ENCODE peak calls at places on chromosomes 3 and 15, in seven cellular contexts. B, N, O, C, U, J and K are unnamed samples.

GRCh38 chr3:101809178-101810022 is 30.4 kb downstream of the NXPE3 start:
- DNase-seq in B (peak), N (no peak), O (no peak), C (no peak), U (peak), J (no peak), K (no peak)

GRCh38 chr3:118126751-118127150 is 907.9 kb downstream of the IGSF11 start:
- DNase-seq in B (peak), N (no peak), O (no peak), C (no peak), U (no peak), J (no peak), K (no peak)

GRCh38 chr15:85494035-85494793 is 113.8 kb downstream of the AKAP13 start:
- DNase-seq in B (peak), N (no peak), O (no peak), C (no peak), U (peak), J (no peak), K (no peak)

GRCh38 chr3:70716832-70717231 is 404.4 kb upstream of the MDFIC2 start:
- DNase-seq in B (peak), N (no peak), O (peak), C (no peak), U (peak), J (no peak), K (no peak)

GRCh38 chr15:88932271-88932874 is 19.2 kb upstream of the MFGE8 start:
- DNase-seq in B (no peak), N (no peak), O (peak), C (no peak), U (no peak), J (no peak), K (peak)

GRCh38 chr3:138862531-138862923 is 27.8 kb upstream of the PIK3CB start:
- DNase-seq in B (peak), N (no peak), O (peak), C (no peak), U (no peak), J (peak), K (no peak)

GRCh38 chr15:63718590-63719035 is 115.1 kb downstream of the HERC1 start:
- DNase-seq in B (peak), N (no peak), O (no peak), C (no peak), U (peak), J (no peak), K (no peak)

GRCh38 chr3:106425021-106425420 is 556.2 kb upstream of the CBLB start:
- DNase-seq in B (no peak), N (no peak), O (no peak), C (no peak), U (peak), J (no peak), K (no peak)

GRCh38 chr3:69547457-69548014 is 161.6 kb upstream of the FRMD4B start:
- DNase-seq in B (no peak), N (no peak), O (no peak), C (no peak), U (no peak), J (no peak), K (no peak)

GRCh38 chr3:111667621-111668239 is 72.6 kb upstream of the ZBED2 start:
- DNase-seq in B (peak), N (no peak), O (peak), C (no peak), U (no peak), J (no peak), K (no peak)

GRCh38 chr3:11534011-11534782 is 109.5 kb downstream of the VGLL4 start:
- DNase-seq in B (no peak), N (no peak), O (peak), C (no peak), U (no peak), J (no peak), K (no peak)

GRCh38 chr3:156792945-156793344 is 33.2 kb upstream of the LEKR1 start:
- DNase-seq in B (no peak), N (no peak), O (no peak), C (no peak), U (no peak), J (no peak), K (no peak)

GRCh38 chr3:128180446-128180845 is 27.2 kb downstream of the EEFSEC start:
- DNase-seq in B (no peak), N (no peak), O (no peak), C (no peak), U (no peak), J (no peak), K (no peak)

GRCh38 chr3:128177865-128178264 is 24.6 kb downstream of the EEFSEC start:
- DNase-seq in B (peak), N (no peak), O (no peak), C (no peak), U (no peak), J (no peak), K (no peak)

GRCh38 chr3:128180913-128181312 is 27.6 kb downstream of the EEFSEC start:
- DNase-seq in B (no peak), N (no peak), O (no peak), C (no peak), U (no peak), J (no peak), K (no peak)

GRCh38 chr3:128178782-128179473 is 25.6 kb downstream of the EEFSEC start:
- DNase-seq in B (no peak), N (no peak), O (no peak), C (no peak), U (no peak), J (no peak), K (no peak)

GRCh38 chr3:128179474-128179819 is 26.2 kb downstream of the EEFSEC start:
- DNase-seq in B (no peak), N (no peak), O (no peak), C (no peak), U (no peak), J (no peak), K (no peak)
- H3K4me3 ChIP-seq in B (no peak), N (no peak), O (no peak), C (no peak), U (no peak), J (no peak), K (peak)

DNA sequence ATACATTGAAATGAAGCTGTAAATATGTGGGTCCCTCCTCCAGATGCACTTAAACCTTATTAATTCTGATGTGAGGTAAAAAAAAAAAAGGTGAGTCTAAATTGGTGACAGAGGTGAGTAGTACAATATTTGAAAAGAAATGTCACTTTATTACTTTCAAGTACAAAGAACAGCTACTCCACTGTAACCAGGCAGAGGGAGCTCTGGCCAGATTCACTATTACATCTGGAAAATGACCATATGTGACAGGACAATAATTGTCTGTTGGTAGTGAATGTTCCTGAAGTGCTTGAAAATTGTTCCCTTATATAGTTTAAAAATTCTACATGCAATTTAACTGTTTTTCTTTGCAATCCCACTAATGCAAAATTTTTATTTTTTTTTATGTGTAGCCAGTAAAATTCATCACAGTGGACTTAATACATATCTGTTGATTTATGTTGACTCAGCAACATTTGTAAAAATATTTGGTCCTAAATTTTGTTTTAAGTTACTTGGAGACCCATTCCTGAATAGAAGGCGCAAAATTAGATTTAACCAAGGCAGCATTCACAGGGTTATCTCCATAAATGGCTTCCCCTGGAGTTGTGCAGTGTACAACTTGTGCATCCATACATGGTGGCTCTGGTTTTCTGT is 231.9 kb upstream of the TBC1D5 start:
- DNase-seq in B (no peak), N (no peak), O (no peak), C (no peak), U (no peak), J (no peak), K (no peak)
- TF ChIP-seq CTCF in B (no peak), N (no peak), O (no peak), C (no peak), U (no peak), J (peak), K (peak)

GRCh38 chr3:66469220-66469640 is 31.6 kb downstream of the LRIG1 start:
- DNase-seq in B (peak), N (no peak), O (no peak), C (no peak), U (no peak), J (no peak), K (no peak)
- H3K4me3 ChIP-seq in B (no peak), N (no peak), O (no peak), C (no peak), U (no peak), J (no peak), K (no peak)

DNA sequence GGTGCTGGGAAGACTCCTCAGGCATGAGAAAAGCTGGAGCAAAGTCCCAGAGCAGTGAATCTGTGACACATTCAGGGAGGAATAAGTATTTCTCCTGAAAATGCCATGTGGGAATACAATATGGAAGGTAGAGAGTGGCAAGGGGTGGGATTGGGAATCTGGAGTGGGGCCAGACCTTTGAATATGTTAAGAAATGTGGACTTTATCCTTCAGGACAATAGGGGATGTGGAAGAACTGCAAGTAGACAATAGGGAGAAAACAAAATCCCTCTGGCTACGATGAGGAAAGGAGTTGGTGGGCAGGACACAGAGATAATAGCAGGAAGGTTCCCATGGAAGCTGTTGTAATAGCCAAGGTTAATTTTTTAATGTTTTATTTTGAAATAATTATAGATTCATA is 305.6 kb upstream of the TGFBR2 start:
- DNase-seq in B (no peak), N (no peak), O (no peak), C (no peak), U (no peak), J (no peak), K (no peak)
- TF ChIP-seq CTCF in B (no peak), N (no peak), O (no peak), C (no peak), U (no peak), J (no peak), K (no peak)